ENCODE peak calls at places on chromosomes 11 and 22, in eight cellular contexts. L, E, V, I, F, Q, S and X are unnamed samples.

GRCh38 chr11:133149698-133150097 is 382.6 kb downstream of the OPCML start:
- DNase-seq in F (no peak), V (no peak), E (no peak), I (no peak), Q (no peak), L (no peak), S (no peak), X (no peak)

GRCh38 chr22:46107753-46108563 is 42.4 kb upstream of the PPARA start:
- DNase-seq in E (no peak), I (no peak), S (no peak), V (peak), L (peak), F (no peak), Q (no peak), X (no peak)

GRCh38 chr11:31643831-31644230 is 134.3 kb downstream of the ELP4 start:
- DNase-seq in Q (no peak), F (no peak), S (peak), L (peak), V (peak), E (no peak), I (no peak), X (no peak)

GRCh38 chr11:76803811-76804600 is 20.9 kb downstream of the TSKU start:
- DNase-seq in E (peak), Q (no peak), L (no peak), F (no peak), I (no peak), S (no peak), V (peak), X (no peak)

GRCh38 chr22:24445481-24446290 is 18.3 kb downstream of the ADORA2A start:
- DNase-seq in V (no peak), Q (no peak), L (peak), S (no peak), E (peak), I (no peak), F (no peak), X (no peak)

GRCh38 chr11:132312616-132313210 is 942.3 kb downstream of the NTM start:
- DNase-seq in F (no peak), L (peak), E (no peak), V (no peak), I (peak), Q (no peak), S (peak), X (peak)

GRCh38 chr11:113278925-113279324 is 35.5 kb upstream of the TTC12 start:
- DNase-seq in Q (no peak), F (no peak), E (no peak), L (no peak), S (no peak), V (no peak), I (no peak), X (no peak)

GRCh38 chr22:48442663-48443062 is 1385.0 kb downstream of the BRD1 start:
- DNase-seq in L (no peak), V (no peak), I (no peak), Q (no peak), F (no peak), S (no peak), E (no peak), X (no peak)

GRCh38 chr11:41256060-41256459 is 203.4 kb downstream of the LRRC4C start:
- DNase-seq in V (no peak), L (no peak), I (no peak), S (no peak), F (no peak), E (no peak), Q (no peak), X (no peak)

GRCh38 chr11:92347404-92347803 is 122.8 kb downstream of the FAT3 start:
- DNase-seq in V (no peak), L (no peak), Q (no peak), F (no peak), S (no peak), E (no peak), I (no peak), X (no peak)

GRCh38 chr11:65224939-65225283 is 36.9 kb upstream of the POLA2 start:
- DNase-seq in F (peak), I (no peak), V (peak), Q (no peak), L (peak), S (peak), E (no peak), X (no peak)

GRCh38 chr11:134993691-134994243 is 581.7 kb upstream of the B3GAT1 start:
- DNase-seq in L (no peak), I (no peak), Q (no peak), S (no peak), F (no peak), V (no peak), E (no peak), X (no peak)

GRCh38 chr11:2991477-2992233 is 474 bp downstream of the NAP1L4 start:
- DNase-seq in E (no peak), L (no peak), I (no peak), F (no peak), S (peak), Q (peak), V (peak), X (no peak)

GRCh38 chr22:49042066-49042465 is 785.6 kb downstream of the BRD1 start:
- DNase-seq in E (no peak), F (no peak), V (no peak), S (no peak), I (no peak), Q (no peak), L (no peak), X (no peak)

GRCh38 chr11:67415501-67416304 is at the start of gene CARNS1:
- DNase-seq in L (no peak), I (no peak), F (no peak), E (no peak), S (no peak), Q (no peak), V (no peak), X (no peak)

GRCh38 chr22:41913842-41914534 is 886 bp downstream of the SHISA8 start:
- DNase-seq in L (no peak), V (no peak), F (no peak), I (no peak), E (no peak), Q (no peak), S (no peak), X (no peak)